ENCODE peak calls at places on chromosomes 13 and 19, in nine cellular contexts. H is LHCN-M2; R is NCI-H1694 treated with DMSO at 0.1 percent for 48 hours; K is NCI-H1436 treated with DMSO at 0.1 percent for 48 hours; T is progenitor cell of endocrine pancreas; N is Daoy; Z is heart right ventricle; G is esophagus squamous epithelium; M is activated CD8-positive, alpha-beta memory T cell treated with anti-CD3 and anti-CD28 coated beads, Interleukin-2, amount 50 U/mL, for 4 hours. I is an unnamed sample.

GRCh38 chr19:38920529-38921419 is 8.8 kb upstream of the CCER2 start:
- DNase-seq in H (no peak), G (no peak), K (no peak), Z (no peak), M (no peak), N (no peak), T (no peak), R (no peak), I (no peak)

GRCh38 chr13:99197257-99197651 is 3.4 kb upstream of the UBAC2 start:
- DNase-seq in T (no peak), R (no peak), K (no peak), G (no peak), H (no peak), Z (no peak), M (no peak), N (no peak), I (no peak)

GRCh38 chr13:35855531-35856019 is 275.6 kb downstream of the DCLK1 start:
- DNase-seq in M (no peak), G (no peak), K (no peak), T (no peak), R (no peak), Z (no peak), N (peak; percentile 72), H (no peak), I (peak; percentile 75)

GRCh38 chr19:47232422-47233211 is 1.6 kb upstream of the BBC3 start:
- DNase-seq in H (peak; percentile 73), K (no peak), Z (no peak), N (peak; percentile 80), T (no peak), M (no peak), R (no peak), G (no peak), I (no peak)

GRCh38 chr13:26941345-26942174 is 181.0 kb upstream of the GPR12 start:
- DNase-seq in K (no peak), R (no peak), M (no peak), N (peak; percentile 69), G (no peak), H (peak; percentile 76), Z (no peak), T (no peak), I (no peak)

GRCh38 chr19:38735257-38735686 is 9.0 kb downstream of the CAPN12 start:
- DNase-seq in N (peak; percentile 32), Z (peak; percentile 23), K (no peak), T (peak; percentile 42), M (peak; percentile 33), H (no peak), G (no peak), R (no peak), I (no peak)

GRCh38 chr13:112750570-112750969 is 60.7 kb downstream of the ATP11A start:
- DNase-seq in Z (no peak), H (no peak), N (no peak), K (no peak), M (no peak), T (no peak), G (no peak), R (no peak), I (no peak)

GRCh38 chr19:39046037-39046821 is 13.9 kb upstream of the FBXO27 start:
- DNase-seq in M (no peak), G (no peak), R (no peak), K (no peak), H (peak; percentile 20), T (no peak), N (peak; percentile 44), Z (no peak), I (no peak)

GRCh38 chr13:111202149-111202548 is 87.0 kb downstream of the ARHGEF7 start:
- DNase-seq in R (no peak), Z (no peak), H (no peak), K (no peak), T (no peak), N (peak; percentile 19), M (no peak), G (no peak), I (no peak)

GRCh38 chr13:112972867-112973576 is 4.0 kb downstream of the MCF2L start:
- DNase-seq in K (no peak), N (no peak), H (no peak), R (no peak), G (no peak), M (no peak), T (no peak), Z (no peak), I (no peak)

GRCh38 chr19:54352546-54352945 is 12.2 kb downstream of the LAIR1 start:
- DNase-seq in T (no peak), K (no peak), N (no peak), M (no peak), H (no peak), R (no peak), G (no peak), Z (no peak), I (no peak)

GRCh38 chr13:87669379-87669978 is 1.7 kb upstream of the SLITRK5 start:
- DNase-seq in M (no peak), K (no peak), H (peak; percentile 35), R (peak; percentile 44), T (no peak), N (no peak), G (no peak), Z (no peak), I (no peak)

GRCh38 chr13:33728271-33729037 is 89.5 kb upstream of the RFC3 start:
- DNase-seq in R (no peak), N (peak; percentile 3), K (no peak), Z (peak; percentile 27), T (no peak), G (no peak), M (no peak), H (peak; percentile 61), I (no peak)

GRCh38 chr19:11444059-11444458 is 8.6 kb downstream of the PRKCSH start:
- DNase-seq in T (no peak), K (no peak), R (no peak), H (no peak), Z (no peak), N (no peak), G (no peak), M (no peak), I (no peak)

GRCh38 chr13:111092685-111093084 is 22.4 kb upstream of the ARHGEF7 start:
- DNase-seq in G (no peak), K (no peak), T (no peak), H (no peak), N (no peak), R (no peak), M (no peak), Z (no peak), I (no peak)

GRCh38 chr19:4916292-4917082 is 7.2 kb downstream of the UHRF1 start:
- DNase-seq in R (no peak), K (no peak), Z (no peak), G (no peak), H (no peak), T (no peak), M (peak; percentile 49), N (no peak), I (no peak)

I was measured in iPS DF 6.9.